ENCODE peak calls at places on chromosomes 16 and 17, in five cellular contexts. L, A, N, V and P are unnamed samples.

GRCh38 chr17:38534498-38534885 is 71.3 kb downstream of the SRCIN1 start:
- DNase-seq in L (no peak), A (no peak), N (no peak), V (no peak), P (no peak)

GRCh38 chr17:61617261-61617660 is 26.2 kb upstream of the NACA2 start:
- DNase-seq in L (no peak), A (no peak), N (no peak), V (no peak), P (no peak)

GRCh38 chr16:57480127-57480753 is 6.1 kb downstream of the DOK4 start:
- DNase-seq in L (peak; percentile 80), A (peak; percentile 92), N (peak; percentile 72), V (peak; percentile 78), P (peak; percentile 81)

GRCh38 chr16:57167951-57168350 is 17.9 kb downstream of the PSME3IP1 start:
- DNase-seq in L (no peak), A (no peak), N (peak; percentile 91), V (no peak), P (peak; percentile 88)

GRCh38 chr17:42112552-42113176 is at the start of gene DHX58:
- DNase-seq in L (peak; percentile 54), A (peak; percentile 81), N (peak; percentile 95), V (peak; percentile 72), P (peak; percentile 90)

GRCh38 chr17:58307468-58308172 is 21.0 kb downstream of the TSPOAP1 start:
- DNase-seq in L (no peak), A (peak; percentile 13), N (no peak), V (no peak), P (no peak)

GRCh38 chr16:1518626-1519135 is 14.8 kb upstream of the TMEM204 start:
- DNase-seq in L (no peak), A (no peak), N (no peak), V (no peak), P (no peak)

GRCh38 chr16:49620868-49621239 is 235.1 kb downstream of the ZNF423 start:
- DNase-seq in L (no peak), A (no peak), N (peak; percentile 28), V (no peak), P (peak; percentile 40)

GRCh38 chr16:1863681-1864460 is 8.1 kb downstream of the MEIOB start:
- DNase-seq in L (no peak), A (no peak), N (peak; percentile 62), V (no peak), P (peak; percentile 68)

DNA sequence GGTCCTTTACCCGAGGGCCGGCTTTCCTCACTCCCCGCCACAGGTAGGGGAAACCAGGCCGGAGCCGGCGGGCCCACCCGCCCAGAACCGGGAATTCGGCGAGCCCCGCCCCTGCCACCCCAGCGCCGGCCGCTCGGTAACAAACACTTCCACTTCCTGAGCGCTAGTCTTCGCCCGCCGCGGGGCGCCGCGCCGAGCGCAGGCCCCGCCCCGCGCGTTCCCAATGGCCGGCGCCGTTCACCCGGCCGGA is 224 bp upstream of the NHERF1 start:
- DNase-seq in L (peak; percentile 93), A (no peak), N (no peak), V (no peak), P (no peak)
- TF ChIP-seq CTCF in L (no peak), A (no peak), N (no peak), V (no peak), P (no peak)

GRCh38 chr16:22424161-22424937 is 49.9 kb upstream of the CDR2 start:
- DNase-seq in L (no peak), A (no peak), N (no peak), V (peak; percentile 45), P (peak; percentile 17)

GRCh38 chr16:22427556-22427955 is 53.1 kb upstream of the CDR2 start:
- DNase-seq in L (no peak), A (no peak), N (no peak), V (no peak), P (no peak)

GRCh38 chr16:22425847-22426246 is 51.4 kb upstream of the CDR2 start:
- DNase-seq in L (no peak), A (no peak), N (no peak), V (no peak), P (no peak)

GRCh38 chr16:22423716-22424115 is 49.3 kb upstream of the CDR2 start:
- DNase-seq in L (no peak), A (no peak), N (no peak), V (no peak), P (no peak)

DNA sequence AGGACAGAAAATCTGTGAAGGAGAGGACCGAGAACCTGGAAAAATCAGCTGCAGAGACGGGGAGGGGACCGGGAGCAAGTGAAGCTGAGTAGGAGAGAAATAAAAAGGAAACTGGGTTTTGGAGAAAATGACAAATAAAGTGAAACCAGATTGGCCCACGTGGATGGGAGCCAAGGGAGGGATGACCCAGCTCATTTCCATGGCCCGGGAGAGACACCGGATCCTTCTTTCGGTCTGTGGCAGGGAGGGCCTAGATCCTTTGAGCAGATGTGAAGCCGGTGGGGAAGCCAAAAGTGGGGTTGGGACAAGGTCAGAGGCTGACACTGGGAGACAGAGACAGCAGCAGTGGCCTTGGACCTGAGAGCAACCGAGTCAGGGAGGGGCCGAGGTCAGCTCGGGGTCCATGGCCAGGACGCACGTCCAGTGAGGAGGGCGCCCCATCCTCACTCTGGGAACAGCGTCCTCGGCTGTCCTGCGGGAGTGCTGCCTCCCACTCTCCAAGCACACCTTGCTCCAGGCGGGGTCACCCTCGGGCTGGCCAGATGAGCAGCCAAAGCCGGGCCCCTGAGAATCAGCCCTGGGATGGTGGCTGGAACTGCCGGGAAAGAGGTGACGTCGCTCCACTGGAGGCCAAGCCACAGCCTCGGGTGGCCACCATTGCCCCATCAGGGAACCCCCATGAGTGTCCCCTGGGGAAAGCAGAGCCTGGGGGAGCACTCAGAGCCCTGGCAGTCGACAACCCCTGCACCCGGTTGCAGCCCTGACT is 50.8 kb upstream of the CDR2 start:
- DNase-seq in L (no peak), A (no peak), N (no peak), V (peak; percentile 70), P (peak; percentile 40)
- H3K4me3 ChIP-seq in L (no peak overlapping the region), A (peak overlapping the region; percentile 11), N (no peak overlapping the region), V (peak overlapping the region; percentile 22), P (peak overlapping the region; percentile 3)

DNA sequence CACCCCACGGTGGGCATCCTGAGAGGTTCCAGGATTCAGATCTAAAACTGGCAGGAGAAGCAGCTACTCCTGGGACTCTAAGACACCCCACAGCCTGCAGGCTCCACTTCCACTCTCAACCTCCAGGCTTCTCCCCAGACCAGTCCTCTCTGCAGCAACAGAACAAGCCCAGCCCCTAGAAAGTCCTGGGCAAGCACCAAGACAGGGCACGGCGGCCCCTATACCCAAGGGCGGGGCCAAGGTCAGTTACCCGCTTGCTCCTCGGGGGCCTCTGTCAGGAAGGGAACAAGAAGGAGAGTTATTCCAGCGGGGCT is 62.8 kb downstream of the MYO18A start:
- DNase-seq in L (no peak), A (no peak), N (no peak), V (no peak), P (no peak)
- TF ChIP-seq CTCF in L (no peak), A (no peak), N (no peak), V (no peak), P (no peak)

GRCh38 chr17:27893834-27894503 is 804 bp upstream of the LYRM9 start:
- DNase-seq in L (no peak), A (no peak), N (no peak), V (no peak), P (no peak)
- H3K4me3 ChIP-seq in L (peak overlapping the region; percentile 48), A (no peak overlapping the region), N (no peak overlapping the region), V (no peak overlapping the region), P (no peak overlapping the region)

GRCh38 chr17:79835470-79835899 is 3.8 kb downstream of the CBX4 start:
- DNase-seq in L (no peak), A (no peak), N (no peak), V (no peak), P (no peak)
- TF ChIP-seq CTCF in L (no peak), A (no peak), N (no peak), V (no peak), P (no peak)

GRCh38 chr16:89861648-89862047 is 11.7 kb upstream of the TCF25 start:
- DNase-seq in L (no peak), A (no peak), N (no peak), V (no peak), P (no peak)

GRCh38 chr16:89858973-89859808 is 14.2 kb upstream of the TCF25 start:
- DNase-seq in L (no peak), A (no peak), N (no peak), V (no peak), P (no peak)

GRCh38 chr16:89859809-89860075 is 13.7 kb upstream of the TCF25 start:
- DNase-seq in L (no peak), A (no peak), N (no peak), V (no peak), P (no peak)

GRCh38 chr16:89862732-89863131 is 10.7 kb upstream of the TCF25 start:
- DNase-seq in L (no peak), A (no peak), N (no peak), V (no peak), P (no peak)

GRCh38 chr16:89860747-89861304 is 12.6 kb upstream of the TCF25 start:
- DNase-seq in L (peak; percentile 91), A (peak; percentile 70), N (peak; percentile 54), V (peak; percentile 65), P (peak; percentile 57)
- H3K4me3 ChIP-seq in L (no peak overlapping the region), A (no peak overlapping the region), N (no peak overlapping the region), V (no peak overlapping the region), P (no peak overlapping the region)

GRCh38 chr16:24539295-24539849 is at the start of gene RBBP6:
- DNase-seq in L (peak; percentile 77), A (peak; percentile 96), N (peak; percentile 99), V (peak; percentile 97), P (peak; percentile 97)
- TF ChIP-seq CTCF in L (peak; percentile 40), A (no peak), N (peak; percentile 38), V (peak; percentile 12), P (no peak)

GRCh38 chr16:31182391-31182790 is 2.5 kb downstream of the FUS start:
- DNase-seq in L (no peak), A (no peak), N (peak; percentile 41), V (no peak), P (no peak)
- H3K4me3 ChIP-seq in L (peak overlapping the region; percentile 68), A (peak overlapping the region; percentile 82), N (peak overlapping the region; percentile 98), V (peak overlapping the region; percentile 88), P (peak overlapping the region; percentile 91)